ENCODE peak calls at places on chromosomes 1 and 21, in five cellular contexts. One of them, this sample, is unnamed.

GRCh38 chr1:24289937-24290595 is 29.1 kb upstream of the GRHL3 start:
- DNase-seq in H1: no peak
- DNase-seq in stomach: peak; percentile 67
- DNase-seq in K562: no peak
- DNase-seq in lower leg skin: peak; percentile 86
- DNase-seq in this sample: peak; percentile 46

GRCh38 chr1:45954401-45954847 is 151.0 kb downstream of the MAST2 start:
- DNase-seq in H1: no peak
- DNase-seq in stomach: no peak
- DNase-seq in K562: peak; percentile 46
- DNase-seq in lower leg skin: no peak
- DNase-seq in this sample: no peak

GRCh38 chr21:43645414-43645891 is 13.8 kb downstream of the HSF2BP start:
- DNase-seq in H1: no peak
- DNase-seq in stomach: peak; percentile 57
- DNase-seq in K562: peak; percentile 69
- DNase-seq in lower leg skin: peak; percentile 75
- DNase-seq in this sample: no peak

GRCh38 chr1:116310172-116310571 is 62.9 kb upstream of the ATP1A1 start:
- DNase-seq in H1: no peak
- DNase-seq in stomach: no peak
- DNase-seq in K562: no peak
- DNase-seq in lower leg skin: no peak
- DNase-seq in this sample: no peak

GRCh38 chr1:51290489-51290847 is 39.9 kb downstream of the TTC39A start:
- DNase-seq in H1: no peak
- DNase-seq in stomach: peak; percentile 1
- DNase-seq in K562: no peak
- DNase-seq in lower leg skin: no peak
- DNase-seq in this sample: no peak

GRCh38 chr1:163703794-163704193 is 382.0 kb downstream of the NUF2 start:
- DNase-seq in H1: no peak
- DNase-seq in stomach: no peak
- DNase-seq in K562: no peak
- DNase-seq in lower leg skin: no peak
- DNase-seq in this sample: no peak

GRCh38 chr21:14995695-14996490 is 68.9 kb downstream of the NRIP1 start:
- DNase-seq in H1: no peak
- DNase-seq in stomach: no peak
- DNase-seq in K562: no peak
- DNase-seq in lower leg skin: no peak
- DNase-seq in this sample: no peak

GRCh38 chr1:204445860-204446412 is 34.3 kb upstream of the PPP1R15B start:
- DNase-seq in H1: peak; percentile 99
- DNase-seq in stomach: peak; percentile 64
- DNase-seq in K562: peak; percentile 79
- DNase-seq in lower leg skin: no peak
- DNase-seq in this sample: peak; percentile 51

GRCh38 chr1:62687903-62688686 is at the start of gene DOCK7:
- DNase-seq in H1: peak; percentile 95
- DNase-seq in stomach: peak; percentile 80
- DNase-seq in K562: peak; percentile 73
- DNase-seq in lower leg skin: peak; percentile 53
- DNase-seq in this sample: peak; percentile 59
- TF ChIP-seq POLR2A in H1: no peak
- TF ChIP-seq POLR2A in stomach: no peak
- TF ChIP-seq POLR2A in K562: peak; percentile 53
- TF ChIP-seq POLR2A in lower leg skin: no peak
- TF ChIP-seq POLR2A in this sample: peak; percentile 74

DNA sequence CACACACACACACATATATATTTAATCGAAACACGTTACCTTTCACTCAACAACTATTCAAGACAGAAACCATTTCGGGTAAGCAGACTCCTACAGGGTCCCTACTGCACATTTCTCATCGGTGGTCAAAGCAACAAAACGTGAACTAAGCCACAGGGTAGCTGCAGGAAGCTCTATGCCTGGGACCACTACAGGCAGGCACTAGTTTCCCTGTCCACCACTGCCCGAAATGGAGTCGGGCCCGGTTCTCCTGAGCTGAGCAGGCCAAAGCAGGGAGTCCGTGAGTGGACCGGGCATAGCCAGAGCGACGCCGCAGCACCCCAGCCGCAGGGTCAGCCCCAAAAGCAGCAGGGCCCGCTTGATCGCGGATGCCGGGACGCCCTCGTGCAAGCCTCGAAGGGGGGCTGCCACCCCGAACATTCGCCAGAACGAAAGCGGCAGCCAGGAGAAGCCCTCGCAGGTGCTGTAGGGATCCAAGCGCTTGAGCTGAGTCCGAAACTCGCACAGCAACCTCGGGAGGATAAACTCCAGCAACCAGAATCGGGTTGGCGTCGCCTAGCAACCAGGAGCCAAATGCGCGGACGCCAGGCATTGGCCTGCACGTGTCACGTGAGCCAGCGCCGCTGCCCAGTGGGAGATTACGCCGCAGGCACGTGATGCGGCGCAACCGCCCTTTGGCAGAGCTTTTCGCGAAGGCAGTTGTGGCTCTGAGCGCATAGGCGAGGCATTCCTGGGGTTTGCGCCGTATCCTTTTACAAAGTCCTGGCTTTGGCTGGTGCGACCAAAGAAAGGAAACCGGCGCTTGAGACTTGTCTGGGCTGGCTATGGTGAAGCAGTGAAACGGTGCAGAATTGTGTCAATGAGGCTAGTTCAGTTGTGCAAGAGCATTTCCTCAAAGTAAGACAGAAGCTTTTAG is 13.9 kb upstream of the DDI2 start:
- DNase-seq in H1: peak; percentile 96
- DNase-seq in stomach: peak; percentile 99
- DNase-seq in K562: peak; percentile 88
- DNase-seq in lower leg skin: peak; percentile 96
- DNase-seq in this sample: peak; percentile 70
- TF ChIP-seq POLR2A in H1: no peak
- TF ChIP-seq POLR2A in stomach: no peak
- TF ChIP-seq POLR2A in K562: no peak
- TF ChIP-seq POLR2A in lower leg skin: peak; percentile 2
- TF ChIP-seq POLR2A in this sample: no peak

GRCh38 chr1:11938722-11939526 is 4.4 kb downstream of the PLOD1 start:
- DNase-seq in H1: no peak
- DNase-seq in stomach: no peak
- DNase-seq in K562: peak; percentile 71
- DNase-seq in lower leg skin: no peak
- DNase-seq in this sample: peak; percentile 50

GRCh38 chr1:11931845-11932244 is 2.7 kb upstream of the PLOD1 start:
- DNase-seq in H1: no peak
- DNase-seq in stomach: no peak
- DNase-seq in K562: no peak
- DNase-seq in lower leg skin: no peak
- DNase-seq in this sample: no peak

GRCh38 chr1:11935040-11935378 is 492 bp downstream of the PLOD1 start:
- DNase-seq in H1: no peak
- DNase-seq in stomach: no peak
- DNase-seq in K562: no peak
- DNase-seq in lower leg skin: no peak
- DNase-seq in this sample: no peak

GRCh38 chr1:11930571-11931445 is 3.7 kb upstream of the PLOD1 start:
- DNase-seq in H1: no peak
- DNase-seq in stomach: no peak
- DNase-seq in K562: no peak
- DNase-seq in lower leg skin: no peak
- DNase-seq in this sample: peak; percentile 44

DNA sequence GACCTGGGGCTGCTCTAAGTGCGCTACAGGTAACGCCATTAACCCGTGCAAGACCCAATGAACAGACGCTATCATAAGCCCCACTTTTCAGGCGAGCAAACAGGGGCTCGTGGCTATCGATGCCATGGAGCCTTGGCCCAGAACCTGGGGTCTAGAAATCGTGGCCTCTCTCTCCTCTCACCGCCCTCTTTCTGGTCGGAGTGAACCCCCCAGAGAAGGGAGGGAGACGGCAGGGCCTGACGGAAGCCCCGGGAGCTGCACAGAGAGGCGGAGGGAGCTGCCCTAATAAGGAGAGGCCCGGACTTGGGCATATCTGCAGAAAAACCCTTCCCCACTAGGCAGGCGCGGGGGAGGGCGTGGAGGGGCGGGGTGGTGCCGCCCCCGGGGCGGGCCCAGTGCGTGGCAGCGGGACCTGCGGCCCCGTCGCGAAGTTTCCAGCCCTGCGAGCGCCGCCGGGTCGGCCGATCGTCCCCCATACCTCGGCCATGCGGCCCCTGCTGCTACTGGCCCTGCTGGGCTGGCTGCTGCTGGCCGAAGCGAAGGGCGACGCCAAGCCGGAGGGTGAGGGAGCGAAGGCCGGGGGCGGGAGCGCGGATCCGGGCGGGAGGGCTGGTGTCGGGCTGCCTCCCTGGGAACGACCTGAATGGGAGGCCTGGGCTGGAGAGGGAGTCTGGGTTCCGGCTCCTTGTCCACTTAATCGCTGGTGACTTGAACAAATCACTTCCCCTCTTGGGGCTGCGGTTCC is at the start of gene PLOD1:
- DNase-seq in H1: peak; percentile 85
- DNase-seq in stomach: peak; percentile 88
- DNase-seq in K562: peak; percentile 96
- DNase-seq in lower leg skin: peak; percentile 83
- DNase-seq in this sample: peak; percentile 72
- TF ChIP-seq POLR2A in H1: peak; percentile 92
- TF ChIP-seq POLR2A in stomach: peak; percentile 47
- TF ChIP-seq POLR2A in K562: peak; percentile 88
- TF ChIP-seq POLR2A in lower leg skin: no peak
- TF ChIP-seq POLR2A in this sample: peak; percentile 80

DNA sequence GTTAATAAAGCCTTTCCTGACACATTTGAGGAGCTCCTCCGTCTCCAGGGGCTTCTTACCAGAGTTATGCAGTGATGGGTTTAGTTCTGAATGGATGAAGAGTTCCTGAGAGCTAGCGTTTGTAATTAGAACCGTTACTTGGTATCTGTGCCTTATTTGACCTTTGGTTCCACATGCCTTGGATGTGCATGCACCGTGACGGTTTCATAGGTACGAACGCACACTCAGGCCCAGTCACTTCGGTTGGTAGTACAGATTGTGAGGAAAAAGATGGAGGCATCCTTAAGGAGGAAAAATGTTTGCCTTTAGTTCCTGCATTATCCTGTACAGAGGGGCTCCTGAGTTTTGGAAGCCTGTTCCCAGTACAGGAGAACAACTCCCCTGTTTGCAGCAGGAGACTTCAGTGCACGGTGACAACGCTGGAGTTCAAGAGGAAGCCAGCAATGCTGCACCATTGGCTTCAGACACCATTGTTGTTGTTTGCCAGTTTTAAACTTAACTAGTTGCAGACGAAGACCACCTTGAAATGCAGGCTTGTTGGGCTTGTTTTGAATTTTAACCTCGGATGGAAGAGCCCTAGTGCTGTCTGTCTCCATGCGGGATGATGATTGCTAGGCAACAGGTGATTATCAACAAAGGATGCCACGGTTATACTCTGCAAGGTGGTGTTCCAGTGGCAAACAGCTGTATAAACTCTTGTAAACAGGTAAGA is 8.2 kb downstream of the RBM15 start:
- DNase-seq in H1: no peak
- DNase-seq in stomach: no peak
- DNase-seq in K562: peak; percentile 13
- DNase-seq in lower leg skin: no peak
- DNase-seq in this sample: no peak
- TF ChIP-seq POLR2A in H1: no peak
- TF ChIP-seq POLR2A in stomach: no peak
- TF ChIP-seq POLR2A in K562: peak; percentile 55
- TF ChIP-seq POLR2A in lower leg skin: no peak
- TF ChIP-seq POLR2A in this sample: no peak

GRCh38 chr1:160539896-160540858 is 17.1 kb upstream of the SLAMF6 start:
- DNase-seq in H1: no peak
- DNase-seq in stomach: peak; percentile 63
- DNase-seq in K562: peak; percentile 99
- DNase-seq in lower leg skin: peak; percentile 18
- DNase-seq in this sample: no peak
- TF ChIP-seq POLR2A in H1: no peak
- TF ChIP-seq POLR2A in stomach: no peak
- TF ChIP-seq POLR2A in K562: peak; percentile 72
- TF ChIP-seq POLR2A in lower leg skin: no peak
- TF ChIP-seq POLR2A in this sample: no peak

GRCh38 chr1:44034976-44035716 is 3.9 kb upstream of the SLC6A9 start:
- DNase-seq in H1: no peak
- DNase-seq in stomach: no peak
- DNase-seq in K562: no peak
- DNase-seq in lower leg skin: no peak
- DNase-seq in this sample: no peak

GRCh38 chr1:44034423-44034822 is 3.2 kb upstream of the SLC6A9 start:
- DNase-seq in H1: no peak
- DNase-seq in stomach: no peak
- DNase-seq in K562: no peak
- DNase-seq in lower leg skin: no peak
- DNase-seq in this sample: no peak

GRCh38 chr1:44036409-44037111 is 5.3 kb upstream of the SLC6A9 start:
- DNase-seq in H1: peak; percentile 80
- DNase-seq in stomach: peak; percentile 75
- DNase-seq in K562: peak; percentile 93
- DNase-seq in lower leg skin: peak; percentile 57
- DNase-seq in this sample: peak; percentile 49

GRCh38 chr1:44037154-44037553 is 5.9 kb upstream of the SLC6A9 start:
- DNase-seq in H1: no peak
- DNase-seq in stomach: no peak
- DNase-seq in K562: peak; percentile 67
- DNase-seq in lower leg skin: no peak
- DNase-seq in this sample: no peak

GRCh38 chr1:44035726-44036408 is 4.6 kb upstream of the SLC6A9 start:
- DNase-seq in H1: no peak
- DNase-seq in stomach: no peak
- DNase-seq in K562: peak; percentile 100
- DNase-seq in lower leg skin: no peak
- DNase-seq in this sample: no peak
- TF ChIP-seq POLR2A in H1: no peak
- TF ChIP-seq POLR2A in stomach: no peak
- TF ChIP-seq POLR2A in K562: no peak
- TF ChIP-seq POLR2A in lower leg skin: no peak
- TF ChIP-seq POLR2A in this sample: no peak

DNA sequence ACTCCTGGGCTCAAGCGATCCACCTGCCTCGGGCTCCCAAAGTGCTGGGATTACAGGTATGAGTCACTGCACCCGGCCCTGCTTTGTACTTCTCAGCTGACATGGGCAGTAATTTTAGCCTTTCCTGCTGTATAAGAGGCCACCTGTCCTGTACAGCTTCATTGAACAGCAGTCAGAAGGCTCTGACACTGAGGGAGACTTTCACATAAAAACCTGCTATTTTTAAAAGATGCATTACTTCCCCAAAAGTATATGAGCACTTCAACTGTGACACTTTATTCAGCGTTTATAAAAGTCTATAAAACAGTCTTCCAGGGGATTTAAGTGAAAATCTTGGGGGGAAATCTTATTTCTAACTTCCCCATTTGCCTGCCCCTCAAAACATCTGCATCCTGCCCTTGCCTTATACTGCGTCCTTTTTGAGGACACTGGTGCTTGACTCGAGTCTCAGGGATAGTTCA is 17.6 kb downstream of the RNU5D-1 start:
- DNase-seq in H1: no peak
- DNase-seq in stomach: no peak
- DNase-seq in K562: no peak
- DNase-seq in lower leg skin: no peak
- DNase-seq in this sample: no peak
- TF ChIP-seq POLR2A in H1: no peak
- TF ChIP-seq POLR2A in stomach: no peak
- TF ChIP-seq POLR2A in K562: no peak
- TF ChIP-seq POLR2A in lower leg skin: no peak
- TF ChIP-seq POLR2A in this sample: no peak

This sample was measured in H54.